ENCODE peak calls at places on chromosomes 16 and 17, in nine cellular contexts. Z, F, K, Y, E, G, C, N and J are unnamed samples.

GRCh38 chr17:72273301-72274056 is 152.7 kb downstream of the SOX9 start:
- DNase-seq in Y (no peak), E (no peak), G (peak; percentile 14), C (no peak), F (no peak), K (no peak), Z (no peak), N (no peak), J (peak; percentile 16)

GRCh38 chr17:5821057-5821456 is 236.7 kb upstream of the NLRP1 start:
- DNase-seq in K (no peak), N (no peak), Y (no peak), E (no peak), F (no peak), Z (no peak), G (no peak), C (no peak), J (peak; percentile 19)

GRCh38 chr17:40331743-40332641 is 23.0 kb downstream of the RARA start:
- DNase-seq in C (peak; percentile 97), Y (peak; percentile 92), K (no peak), E (peak; percentile 52), F (no peak), N (no peak), Z (no peak), G (peak; percentile 82), J (peak; percentile 41)

GRCh38 chr17:32276217-32276616 is 10.6 kb downstream of the RHBDL3 start:
- DNase-seq in K (peak; percentile 47), G (no peak), Y (no peak), C (no peak), N (no peak), Z (no peak), F (peak; percentile 57), E (no peak), J (no peak)

GRCh38 chr16:68985855-68986254 is 119.6 kb upstream of the HAS3 start:
- DNase-seq in Y (no peak), K (no peak), C (no peak), N (no peak), F (no peak), Z (no peak), E (no peak), G (peak; percentile 78), J (peak; percentile 83)

GRCh38 chr16:66552288-66553143 is at the start of gene CKLF:
- DNase-seq in Z (peak; percentile 88), G (peak; percentile 87), C (peak; percentile 91), E (peak; percentile 61), Y (peak; percentile 93), N (peak; percentile 93), K (peak; percentile 86), F (peak; percentile 95), J (peak; percentile 59)

GRCh38 chr16:84215531-84215930 is 24.3 kb downstream of the KCNG4 start:
- DNase-seq in Y (no peak), G (no peak), N (no peak), F (no peak), C (no peak), K (no peak), Z (no peak), E (no peak), J (no peak)

GRCh38 chr17:50766222-50767023 is 895 bp downstream of the ANKRD40CL start:
- DNase-seq in N (no peak), F (no peak), E (no peak), Z (no peak), Y (no peak), G (no peak), K (no peak), C (peak; percentile 28), J (no peak)

GRCh38 chr16:15055141-15056053 is 477 bp downstream of the NTAN1 start:
- DNase-seq in Y (peak; percentile 71), K (peak; percentile 81), E (no peak), Z (no peak), C (peak; percentile 82), N (peak; percentile 69), G (peak; percentile 42), F (no peak), J (no peak)

GRCh38 chr16:977096-977701 is 4.4 kb upstream of the SOX8 start:
- DNase-seq in N (no peak), Z (no peak), F (no peak), Y (no peak), K (no peak), G (no peak), E (no peak), C (no peak), J (no peak)

GRCh38 chr16:57945740-57946138 is 25.2 kb downstream of the CNGB1 start:
- DNase-seq in C (no peak), N (no peak), F (peak; percentile 63), K (peak; percentile 49), Y (no peak), E (no peak), G (no peak), Z (no peak), J (no peak)

GRCh38 chr16:84138824-84139627 is 6.0 kb downstream of the HSDL1 start:
- DNase-seq in C (no peak), G (peak; percentile 54), E (no peak), N (peak; percentile 86), Y (peak; percentile 60), F (no peak), Z (no peak), K (peak; percentile 49), J (peak; percentile 54)

GRCh38 chr17:40542562-40543411 is 22.5 kb downstream of the CCR7 start:
- DNase-seq in G (peak; percentile 100), F (peak; percentile 54), C (peak; percentile 95), K (no peak), N (no peak), E (peak; percentile 93), Y (no peak), Z (no peak), J (peak; percentile 91)

GRCh38 chr17:14301279-14301760 is 439 bp downstream of the HS3ST3B1 start:
- DNase-seq in Y (no peak), F (no peak), C (no peak), K (peak; percentile 53), N (no peak), G (no peak), Z (peak; percentile 33), E (no peak), J (no peak)
- TF ChIP-seq CTCF in Y (peak; percentile 8), F (peak; percentile 62), C (no peak), K (peak; percentile 11), N (no peak), G (no peak), Z (no peak), E (peak; percentile 2), J (no peak)

GRCh38 chr16:82755570-82756282 is 129.0 kb downstream of the CDH13 start:
- DNase-seq in K (peak; percentile 40), N (no peak), Y (no peak), E (no peak), Z (no peak), F (peak; percentile 56), G (peak; percentile 27), C (no peak), J (peak; percentile 23)
- TF ChIP-seq CTCF in K (peak; percentile 74), N (no peak), Y (no peak), E (no peak), Z (peak; percentile 42), F (peak; percentile 83), G (no peak), C (no peak), J (peak; percentile 27)

GRCh38 chr16:2194166-2194834 is 2.1 kb downstream of the CASKIN1 start:
- DNase-seq in C (no peak), N (no peak), Y (no peak), Z (no peak), E (no peak), F (no peak), K (no peak), G (peak; percentile 42), J (no peak)

GRCh38 chr16:2196162-2196980 is at the start of gene CASKIN1:
- DNase-seq in E (no peak), N (no peak), G (no peak), F (peak; percentile 71), K (peak; percentile 69), Y (no peak), Z (peak; percentile 42), C (no peak), J (no peak)

GRCh38 chr16:2195316-2196161 is 866 bp downstream of the CASKIN1 start:
- DNase-seq in F (no peak), K (peak; percentile 59), N (no peak), Y (no peak), C (no peak), E (no peak), Z (no peak), G (no peak), J (no peak)

GRCh38 chr16:2196981-2197511 is 641 bp upstream of the CASKIN1 start:
- DNase-seq in K (no peak), F (no peak), Z (no peak), C (no peak), N (no peak), E (no peak), G (no peak), Y (no peak), J (no peak)

DNA sequence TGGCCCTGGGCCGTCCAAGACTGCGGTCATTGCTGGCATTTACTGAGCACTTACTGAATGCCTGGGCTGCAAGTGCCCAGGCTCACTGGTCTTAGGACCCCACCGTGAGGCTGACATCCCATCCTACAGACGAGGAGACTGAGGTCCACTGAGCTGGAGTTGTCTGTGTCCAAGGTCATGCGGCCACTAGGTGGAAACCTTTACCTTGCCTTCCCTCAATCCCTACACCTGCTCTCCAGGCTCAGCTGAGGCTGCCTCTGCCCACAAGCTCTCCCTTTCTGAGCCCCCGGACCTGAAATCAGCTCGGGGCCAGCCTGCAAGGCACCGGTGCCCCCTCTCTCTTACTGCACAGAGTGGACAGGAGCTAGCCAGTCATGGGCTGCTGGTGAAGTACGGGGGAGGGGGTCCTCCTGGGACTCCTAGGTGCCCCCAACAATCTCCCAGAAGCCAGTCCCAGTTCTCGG is 1.5 kb downstream of the CASKIN1 start:
- DNase-seq in Y (no peak), Z (peak; percentile 48), C (no peak), G (peak; percentile 42), K (peak; percentile 89), F (peak; percentile 90), N (peak; percentile 53), E (no peak), J (no peak)
- TF ChIP-seq CTCF in Y (peak; percentile 54), Z (peak; percentile 20), C (no peak), G (no peak), K (peak; percentile 64), F (peak; percentile 84), N (peak; percentile 62), E (peak; percentile 17), J (no peak)

DNA sequence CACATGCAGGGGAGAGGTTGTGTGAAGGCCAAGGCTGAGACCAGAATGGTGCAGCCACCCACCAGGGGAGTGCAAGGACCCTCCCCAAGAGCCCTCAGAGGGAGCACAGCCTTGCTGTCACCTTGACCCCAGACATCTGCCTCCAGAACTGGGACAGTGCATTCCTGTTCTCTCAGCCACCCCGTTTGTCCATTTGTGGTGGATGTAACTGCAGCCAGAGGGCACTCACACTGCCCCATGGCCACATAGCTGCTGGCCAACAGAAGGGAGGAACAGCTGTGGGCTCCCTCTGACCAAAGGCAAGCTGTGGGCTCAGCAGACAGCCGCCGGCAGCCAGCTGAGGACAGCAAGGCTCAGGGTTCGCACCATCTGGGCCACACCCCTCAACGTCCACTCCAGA is 49.8 kb upstream of the KLHDC4 start:
- DNase-seq in K (no peak), C (no peak), G (no peak), N (no peak), Z (no peak), F (no peak), E (no peak), Y (no peak), J (no peak)
- TF ChIP-seq CTCF in K (no peak), C (no peak), G (no peak), N (no peak), Z (no peak), F (peak; percentile 21), E (no peak), Y (no peak), J (no peak)

GRCh38 chr16:3305109-3306068 is at the start of the genes TIGD7 and ZNF75A:
- DNase-seq in Z (peak; percentile 73), G (peak; percentile 93), N (peak; percentile 90), K (peak; percentile 96), E (peak; percentile 68), C (peak; percentile 91), F (peak; percentile 95), Y (peak; percentile 94), J (peak; percentile 90)
- TF ChIP-seq CTCF in Z (no peak), G (no peak), N (peak; percentile 10), K (no peak), E (peak; percentile 7), C (no peak), F (peak; percentile 23), Y (peak; percentile 6), J (no peak)